ENCODE peak calls at places on chromosome 17, in four cellular contexts. One of them, this sample, is unnamed.

GRCh38 chr17:73017653-73018052 is 74.8 kb downstream of the SLC39A11 start:
- DNase-seq in stimulated activated CD8-positive, alpha-beta memory T cell treated with anti-CD3 and anti-CD28 coated beads, Interleukin-12 subunit alpha, Interleukin-12 subunit beta, amount 100 ng/mL, for 1 hour: no peak
- DNase-seq in A549: no peak
- DNase-seq in HT-29: no peak
- DNase-seq in this sample: peak

GRCh38 chr17:27565874-27566672 is 64.9 kb upstream of the LGALS9 start:
- DNase-seq in stimulated activated CD8-positive, alpha-beta memory T cell treated with anti-CD3 and anti-CD28 coated beads, Interleukin-12 subunit alpha, Interleukin-12 subunit beta, amount 100 ng/mL, for 1 hour: no peak
- DNase-seq in A549: no peak
- DNase-seq in HT-29: no peak
- DNase-seq in this sample: no peak

GRCh38 chr17:11251561-11252107 is 10.6 kb downstream of the SHISA6 start:
- DNase-seq in stimulated activated CD8-positive, alpha-beta memory T cell treated with anti-CD3 and anti-CD28 coated beads, Interleukin-12 subunit alpha, Interleukin-12 subunit beta, amount 100 ng/mL, for 1 hour: no peak
- DNase-seq in A549: no peak
- DNase-seq in HT-29: no peak
- DNase-seq in this sample: no peak

GRCh38 chr17:58310511-58311428 is 17.8 kb downstream of the TSPOAP1 start:
- DNase-seq in stimulated activated CD8-positive, alpha-beta memory T cell treated with anti-CD3 and anti-CD28 coated beads, Interleukin-12 subunit alpha, Interleukin-12 subunit beta, amount 100 ng/mL, for 1 hour: no peak
- DNase-seq in A549: no peak
- DNase-seq in HT-29: no peak
- DNase-seq in this sample: no peak

GRCh38 chr17:30520436-30520835 is 43.2 kb downstream of the GOSR1 start:
- DNase-seq in stimulated activated CD8-positive, alpha-beta memory T cell treated with anti-CD3 and anti-CD28 coated beads, Interleukin-12 subunit alpha, Interleukin-12 subunit beta, amount 100 ng/mL, for 1 hour: no peak
- DNase-seq in A549: no peak
- DNase-seq in HT-29: no peak
- DNase-seq in this sample: peak

GRCh38 chr17:64081802-64082799 is 47.8 kb downstream of the ERN1 start:
- DNase-seq in stimulated activated CD8-positive, alpha-beta memory T cell treated with anti-CD3 and anti-CD28 coated beads, Interleukin-12 subunit alpha, Interleukin-12 subunit beta, amount 100 ng/mL, for 1 hour: no peak
- DNase-seq in A549: peak
- DNase-seq in HT-29: peak
- DNase-seq in this sample: peak

GRCh38 chr17:64777413-64778101 is 115.5 kb upstream of the SMURF2 start:
- DNase-seq in stimulated activated CD8-positive, alpha-beta memory T cell treated with anti-CD3 and anti-CD28 coated beads, Interleukin-12 subunit alpha, Interleukin-12 subunit beta, amount 100 ng/mL, for 1 hour: no peak
- DNase-seq in A549: no peak
- DNase-seq in HT-29: no peak
- DNase-seq in this sample: no peak

GRCh38 chr17:41392278-41392677 is 5.1 kb downstream of the KRT31 start:
- DNase-seq in stimulated activated CD8-positive, alpha-beta memory T cell treated with anti-CD3 and anti-CD28 coated beads, Interleukin-12 subunit alpha, Interleukin-12 subunit beta, amount 100 ng/mL, for 1 hour: no peak
- DNase-seq in A549: no peak
- DNase-seq in HT-29: no peak
- DNase-seq in this sample: peak

GRCh38 chr17:75594499-75595283 is 7.1 kb downstream of the MYO15B start:
- DNase-seq in stimulated activated CD8-positive, alpha-beta memory T cell treated with anti-CD3 and anti-CD28 coated beads, Interleukin-12 subunit alpha, Interleukin-12 subunit beta, amount 100 ng/mL, for 1 hour: no peak
- DNase-seq in A549: peak
- DNase-seq in HT-29: no peak
- DNase-seq in this sample: no peak

GRCh38 chr17:31803494-31804213 is 55.4 kb downstream of the COPRS start:
- DNase-seq in stimulated activated CD8-positive, alpha-beta memory T cell treated with anti-CD3 and anti-CD28 coated beads, Interleukin-12 subunit alpha, Interleukin-12 subunit beta, amount 100 ng/mL, for 1 hour: no peak
- DNase-seq in A549: peak
- DNase-seq in HT-29: peak
- DNase-seq in this sample: no peak

GRCh38 chr17:28871056-28871579 is 16.3 kb downstream of the ERAL1 start:
- DNase-seq in stimulated activated CD8-positive, alpha-beta memory T cell treated with anti-CD3 and anti-CD28 coated beads, Interleukin-12 subunit alpha, Interleukin-12 subunit beta, amount 100 ng/mL, for 1 hour: no peak
- DNase-seq in A549: no peak
- DNase-seq in HT-29: no peak
- DNase-seq in this sample: no peak

GRCh38 chr17:65914784-65915342 is 277.1 kb downstream of the CEP112 start:
- DNase-seq in stimulated activated CD8-positive, alpha-beta memory T cell treated with anti-CD3 and anti-CD28 coated beads, Interleukin-12 subunit alpha, Interleukin-12 subunit beta, amount 100 ng/mL, for 1 hour: no peak
- DNase-seq in A549: no peak
- DNase-seq in HT-29: no peak
- DNase-seq in this sample: no peak

GRCh38 chr17:79799174-79799537 is 2.3 kb upstream of the CBX8 start:
- DNase-seq in stimulated activated CD8-positive, alpha-beta memory T cell treated with anti-CD3 and anti-CD28 coated beads, Interleukin-12 subunit alpha, Interleukin-12 subunit beta, amount 100 ng/mL, for 1 hour: no peak
- DNase-seq in A549: no peak
- DNase-seq in HT-29: no peak
- DNase-seq in this sample: no peak

GRCh38 chr17:1181769-1182137 is 2.0 kb upstream of the ABR start:
- DNase-seq in stimulated activated CD8-positive, alpha-beta memory T cell treated with anti-CD3 and anti-CD28 coated beads, Interleukin-12 subunit alpha, Interleukin-12 subunit beta, amount 100 ng/mL, for 1 hour: no peak
- DNase-seq in A549: no peak
- DNase-seq in HT-29: no peak
- DNase-seq in this sample: no peak

GRCh38 chr17:82483204-82483660 is 24.7 kb downstream of the NARF start:
- DNase-seq in stimulated activated CD8-positive, alpha-beta memory T cell treated with anti-CD3 and anti-CD28 coated beads, Interleukin-12 subunit alpha, Interleukin-12 subunit beta, amount 100 ng/mL, for 1 hour: no peak
- DNase-seq in A549: no peak
- DNase-seq in HT-29: no peak
- DNase-seq in this sample: no peak

GRCh38 chr17:21495281-21495680 is 119.1 kb downstream of the KCNJ12 start:
- DNase-seq in stimulated activated CD8-positive, alpha-beta memory T cell treated with anti-CD3 and anti-CD28 coated beads, Interleukin-12 subunit alpha, Interleukin-12 subunit beta, amount 100 ng/mL, for 1 hour: no peak
- DNase-seq in A549: no peak
- DNase-seq in HT-29: no peak
- DNase-seq in this sample: no peak

GRCh38 chr17:16940116-16940881 is 31.6 kb downstream of the TNFRSF13B start:
- DNase-seq in stimulated activated CD8-positive, alpha-beta memory T cell treated with anti-CD3 and anti-CD28 coated beads, Interleukin-12 subunit alpha, Interleukin-12 subunit beta, amount 100 ng/mL, for 1 hour: no peak
- DNase-seq in A549: no peak
- DNase-seq in HT-29: no peak
- DNase-seq in this sample: no peak

GRCh38 chr17:55818451-55819375 is 67.9 kb downstream of the PCTP start:
- DNase-seq in stimulated activated CD8-positive, alpha-beta memory T cell treated with anti-CD3 and anti-CD28 coated beads, Interleukin-12 subunit alpha, Interleukin-12 subunit beta, amount 100 ng/mL, for 1 hour: no peak
- DNase-seq in A549: no peak
- DNase-seq in HT-29: no peak
- DNase-seq in this sample: no peak

GRCh38 chr17:28657756-28658155 is 4.0 kb downstream of the SDF2 start:
- DNase-seq in stimulated activated CD8-positive, alpha-beta memory T cell treated with anti-CD3 and anti-CD28 coated beads, Interleukin-12 subunit alpha, Interleukin-12 subunit beta, amount 100 ng/mL, for 1 hour: no peak
- DNase-seq in A549: no peak
- DNase-seq in HT-29: no peak
- DNase-seq in this sample: peak

GRCh38 chr17:59830007-59830630 is 62.6 kb downstream of the TUBD1 start:
- DNase-seq in stimulated activated CD8-positive, alpha-beta memory T cell treated with anti-CD3 and anti-CD28 coated beads, Interleukin-12 subunit alpha, Interleukin-12 subunit beta, amount 100 ng/mL, for 1 hour: no peak
- DNase-seq in A549: peak
- DNase-seq in HT-29: peak
- DNase-seq in this sample: peak

GRCh38 chr17:32553168-32553567 is 66.4 kb downstream of the CDK5R1 start:
- DNase-seq in stimulated activated CD8-positive, alpha-beta memory T cell treated with anti-CD3 and anti-CD28 coated beads, Interleukin-12 subunit alpha, Interleukin-12 subunit beta, amount 100 ng/mL, for 1 hour: no peak
- DNase-seq in A549: no peak
- DNase-seq in HT-29: no peak
- DNase-seq in this sample: no peak

GRCh38 chr17:3732171-3732570 is 8.5 kb downstream of the HASPIN start:
- DNase-seq in stimulated activated CD8-positive, alpha-beta memory T cell treated with anti-CD3 and anti-CD28 coated beads, Interleukin-12 subunit alpha, Interleukin-12 subunit beta, amount 100 ng/mL, for 1 hour: no peak
- DNase-seq in A549: peak
- DNase-seq in HT-29: peak
- DNase-seq in this sample: no peak

GRCh38 chr17:5871666-5872065 is 198.5 kb upstream of the WSCD1 start:
- DNase-seq in stimulated activated CD8-positive, alpha-beta memory T cell treated with anti-CD3 and anti-CD28 coated beads, Interleukin-12 subunit alpha, Interleukin-12 subunit beta, amount 100 ng/mL, for 1 hour: no peak
- DNase-seq in A549: no peak
- DNase-seq in HT-29: no peak
- DNase-seq in this sample: no peak

GRCh38 chr17:61476476-61477203 is 24.4 kb downstream of the TBX4 start:
- DNase-seq in stimulated activated CD8-positive, alpha-beta memory T cell treated with anti-CD3 and anti-CD28 coated beads, Interleukin-12 subunit alpha, Interleukin-12 subunit beta, amount 100 ng/mL, for 1 hour: no peak
- DNase-seq in A549: no peak
- DNase-seq in HT-29: no peak
- DNase-seq in this sample: no peak

GRCh38 chr17:64736804-64737492 is 74.8 kb upstream of the SMURF2 start:
- DNase-seq in stimulated activated CD8-positive, alpha-beta memory T cell treated with anti-CD3 and anti-CD28 coated beads, Interleukin-12 subunit alpha, Interleukin-12 subunit beta, amount 100 ng/mL, for 1 hour: peak
- DNase-seq in A549: peak
- DNase-seq in HT-29: peak
- DNase-seq in this sample: peak

GRCh38 chr17:42655528-42655927 is 3.6 kb upstream of the TUBG2 start:
- DNase-seq in stimulated activated CD8-positive, alpha-beta memory T cell treated with anti-CD3 and anti-CD28 coated beads, Interleukin-12 subunit alpha, Interleukin-12 subunit beta, amount 100 ng/mL, for 1 hour: no peak
- DNase-seq in A549: no peak
- DNase-seq in HT-29: no peak
- DNase-seq in this sample: peak

This sample was measured in LHCN-M2.